ENCODE peak calls at places on chromosomes 13 and 19, in nine cellular contexts. U is Peyer's patch, S is OCI-LY7, V is natural killer cell, K is AG04450, Q is AG10803, H is left ventricle myocardium inferior, P is nephron progenitor cell, I is astrocyte of the spinal cord. N is an unnamed sample.

GRCh38 chr13:99417821-99418662 is 83.2 kb upstream of the TM9SF2 start:
- DNase-seq in S (no peak), P (no peak), V (peak; percentile 13), K (no peak), I (no peak), U (no peak), Q (no peak), H (no peak), N (no peak)

GRCh38 chr13:33863390-33863789 is 45.4 kb downstream of the RFC3 start:
- DNase-seq in V (no peak), I (no peak), S (no peak), K (no peak), U (no peak), H (no peak), P (no peak), Q (no peak), N (no peak)

GRCh38 chr13:101452519-101453485 is at the start of gene ITGBL1:
- DNase-seq in Q (peak; percentile 81), K (no peak), U (no peak), I (peak; percentile 52), H (peak; percentile 25), V (no peak), S (no peak), P (no peak), N (peak; percentile 20)

GRCh38 chr19:1105217-1105872 is 1.6 kb downstream of the GPX4 start:
- DNase-seq in H (no peak), I (no peak), K (no peak), V (no peak), S (no peak), U (no peak), Q (peak; percentile 34), P (no peak), N (no peak)

GRCh38 chr13:112333756-112334543 is 42.2 kb upstream of the SPACA7 start:
- DNase-seq in K (no peak), U (no peak), H (no peak), I (no peak), V (no peak), Q (no peak), S (no peak), P (no peak), N (no peak)

GRCh38 chr13:75769141-75769905 is 133.2 kb downstream of the LMO7 start:
- DNase-seq in P (no peak), U (no peak), Q (peak; percentile 56), S (no peak), H (no peak), K (no peak), V (no peak), I (no peak), N (no peak)

GRCh38 chr13:113759525-113760137 is 605 bp downstream of the TMEM255B start:
- DNase-seq in Q (no peak), K (no peak), U (no peak), S (no peak), H (no peak), V (no peak), P (peak; percentile 35), I (peak; percentile 8), N (no peak)

GRCh38 chr19:947090-947706 is 21.4 kb downstream of the ARID3A start:
- DNase-seq in H (no peak), V (no peak), S (no peak), Q (no peak), P (no peak), U (no peak), K (no peak), I (no peak), N (no peak)

GRCh38 chr13:36840718-36841250 is 21.8 kb downstream of the RFXAP start:
- DNase-seq in V (no peak), S (no peak), H (no peak), Q (no peak), U (no peak), P (no peak), K (no peak), I (no peak), N (no peak)

GRCh38 chr13:97866751-97867150 is 86.7 kb upstream of the IPO5 start:
- DNase-seq in K (no peak), I (no peak), P (no peak), U (no peak), Q (no peak), H (no peak), S (no peak), V (no peak), N (no peak)

GRCh38 chr13:34731486-34731885 is 210.6 kb upstream of the NBEA start:
- DNase-seq in Q (no peak), P (no peak), K (no peak), I (no peak), S (no peak), H (no peak), U (no peak), V (no peak), N (no peak)

GRCh38 chr19:35715981-35716734 is 1.6 kb upstream of the KMT2B start:
- DNase-seq in H (peak; percentile 70), P (peak; percentile 73), U (no peak), I (no peak), K (no peak), Q (peak; percentile 36), V (no peak), S (no peak), N (peak; percentile 28)

GRCh38 chr13:113553541-113554332 is 30.8 kb upstream of the TFDP1 start:
- DNase-seq in P (no peak), V (no peak), Q (no peak), I (no peak), S (no peak), H (no peak), K (no peak), U (peak; percentile 15), N (no peak)

GRCh38 chr13:41496420-41497234 is 39.3 kb downstream of the RGCC start:
- DNase-seq in Q (peak; percentile 74), I (peak; percentile 45), K (peak; percentile 80), U (no peak), S (no peak), V (no peak), H (no peak), P (no peak), N (peak; percentile 66)

GRCh38 chr13:66996503-66996902 is 233.6 kb downstream of the PCDH9 start:
- DNase-seq in V (no peak), S (no peak), K (no peak), H (no peak), I (no peak), U (no peak), P (no peak), Q (no peak), N (no peak)

GRCh38 chr13:100510208-100510997 is 78.2 kb downstream of the GGACT start:
- DNase-seq in V (no peak), S (no peak), P (no peak), I (no peak), U (no peak), H (no peak), Q (no peak), K (no peak), N (no peak)

GRCh38 chr19:32124585-32124984 is 220.8 kb upstream of the ZNF507 start:
- DNase-seq in K (no peak), P (no peak), Q (no peak), S (no peak), H (no peak), U (no peak), I (no peak), V (no peak), N (no peak)

GRCh38 chr19:49488863-49489537 is 1.6 kb downstream of the RPL13A start:
- DNase-seq in P (no peak), K (no peak), V (no peak), U (no peak), Q (no peak), I (no peak), S (no peak), H (no peak), N (no peak)

GRCh38 chr19:10289167-10289835 is 451 bp upstream of the ICAM5 start:
- DNase-seq in P (peak; percentile 63), U (no peak), I (no peak), Q (peak; percentile 33), V (peak; percentile 63), H (no peak), K (no peak), S (peak; percentile 89), N (peak; percentile 78)

GRCh38 chr19:16088351-16088984 is 12.2 kb downstream of the TPM4 start:
- DNase-seq in I (no peak), K (no peak), H (no peak), U (no peak), S (no peak), Q (no peak), V (no peak), P (no peak), N (no peak)

GRCh38 chr19:19386373-19386869 is 19.1 kb upstream of the GATAD2A start:
- DNase-seq in K (no peak), Q (no peak), V (peak; percentile 39), P (no peak), U (no peak), H (no peak), S (no peak), I (no peak), N (no peak)
- TF ChIP-seq CTCF in K (peak; percentile 32), Q (peak; percentile 20), V (no peak), P (no peak), U (no peak), H (no peak), S (peak; percentile 63), I (peak; percentile 33), N (peak; percentile 56)

GRCh38 chr19:43723588-43723987 is 7.7 kb downstream of the IRGC start:
- DNase-seq in V (no peak), U (no peak), S (no peak), H (no peak), P (no peak), K (no peak), I (no peak), Q (no peak), N (no peak)
- TF ChIP-seq CTCF in V (no peak), U (peak; percentile 53), S (peak; percentile 47), H (no peak), P (no peak), K (peak; percentile 20), I (peak; percentile 42), Q (peak; percentile 41), N (peak; percentile 70)

GRCh38 chr19:29872224-29872731 is 60.5 kb downstream of the CCNE1 start:
- DNase-seq in U (no peak), Q (no peak), H (no peak), V (no peak), P (peak; percentile 47), I (no peak), K (no peak), S (no peak), N (no peak)
- TF ChIP-seq CTCF in U (no peak), Q (peak; percentile 23), H (peak; percentile 2), V (no peak), P (peak; percentile 19), I (peak; percentile 7), K (no peak), S (no peak), N (peak; percentile 39)

DNA sequence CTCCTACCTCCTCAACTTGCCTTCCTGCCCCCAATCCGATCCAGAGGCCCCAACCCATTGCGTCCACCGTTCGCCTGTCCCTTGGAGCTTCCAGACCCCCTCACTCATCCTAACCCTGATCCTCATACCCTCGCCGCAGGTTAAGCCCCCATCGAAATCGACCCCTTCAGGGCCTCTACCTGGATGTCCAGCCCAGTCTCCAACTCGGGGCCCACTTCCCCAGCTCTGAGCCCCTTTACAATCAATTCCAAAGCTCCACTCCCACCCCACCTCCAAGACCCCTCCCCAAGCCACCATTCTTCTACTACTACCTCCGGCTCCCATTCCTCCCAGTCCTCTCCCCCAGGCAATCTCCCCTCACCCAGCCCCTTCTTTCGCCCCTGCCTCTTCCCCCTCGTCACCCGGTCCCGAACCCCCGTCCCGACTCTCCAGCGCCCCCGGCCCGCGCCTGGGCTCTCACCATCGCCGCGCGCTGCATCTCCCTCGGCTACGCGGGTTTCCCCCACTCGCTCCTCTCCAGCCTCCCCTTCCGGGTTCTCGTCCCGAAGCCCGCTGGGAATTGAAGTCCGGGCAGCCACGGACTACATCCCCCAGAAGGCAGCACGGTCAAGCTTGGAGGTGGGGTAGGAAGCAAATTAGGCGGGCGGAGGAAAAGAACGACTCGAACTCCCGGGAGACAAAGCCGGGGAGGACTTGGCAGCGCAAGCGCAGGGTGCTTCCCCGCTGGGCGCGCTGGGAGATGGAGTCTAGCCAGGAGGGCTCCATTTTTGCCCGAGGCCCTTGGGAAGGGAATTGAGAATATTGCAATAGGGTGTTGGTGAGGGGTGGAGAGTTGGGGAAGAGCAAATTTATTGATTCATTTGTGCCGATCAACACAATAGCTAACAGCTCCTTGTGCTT is at the start of gene FBXO46:
- DNase-seq in K (peak; percentile 95), H (peak; percentile 96), V (peak; percentile 81), I (peak; percentile 98), U (peak; percentile 95), P (peak; percentile 93), Q (peak; percentile 98), S (peak; percentile 99), N (peak; percentile 98)
- TF ChIP-seq CTCF in K (peak; percentile 25), H (no peak), V (no peak), I (peak; percentile 39), U (no peak), P (no peak), Q (peak; percentile 8), S (peak; percentile 68), N (peak; percentile 22)

N was measured in HFFc6.